ENCODE peak calls at places on chromosome 18, in six cellular contexts. V is HepG2, K is H1, S is K562, C is GM12891, U is SK-N-SH. W is an unnamed sample.

GRCh38 chr18:2805970-2806943 is 40.5 kb upstream of the EMILIN2 start:
- DNase-seq in V (no peak), K (no peak), S (no peak), C (no peak), U (no peak), W (no peak)

GRCh38 chr18:72181241-72181764 is 362.8 kb downstream of the CBLN2 start:
- DNase-seq in V (no peak), K (no peak), S (no peak), C (no peak), U (no peak), W (no peak)

GRCh38 chr18:1094408-1094807 is 189.7 kb downstream of the ADCYAP1 start:
- DNase-seq in V (no peak), K (no peak), S (no peak), C (no peak), U (no peak), W (no peak)

GRCh38 chr18:71442830-71443229 is 1101.3 kb downstream of the CBLN2 start:
- DNase-seq in V (no peak), K (no peak), S (no peak), C (no peak), U (no peak), W (no peak)

GRCh38 chr18:38052879-38053590 is 487.4 kb upstream of the CELF4 start:
- DNase-seq in V (peak; percentile 11), K (no peak), S (no peak), C (no peak), U (no peak), W (no peak)

GRCh38 chr18:51290864-51291263 is 93.4 kb upstream of the MEX3C start:
- DNase-seq in V (no peak), K (no peak), S (no peak), C (no peak), U (no peak), W (no peak)

GRCh38 chr18:48696218-48696617 is 157.4 kb downstream of the CTIF start:
- DNase-seq in V (no peak), K (no peak), S (no peak), C (no peak), U (no peak), W (no peak)

GRCh38 chr18:9520666-9521065 is 45.4 kb downstream of the RALBP1 start:
- DNase-seq in V (no peak), K (no peak), S (no peak), C (no peak), U (no peak), W (no peak)

GRCh38 chr18:24014986-24015896 is 687 bp downstream of the TTC39C start:
- DNase-seq in V (peak; percentile 13), K (no peak), S (no peak), C (no peak), U (peak; percentile 86), W (peak; percentile 30)

GRCh38 chr18:48954837-48955527 is 4.2 kb upstream of the SMAD7 start:
- DNase-seq in V (no peak), K (no peak), S (no peak), C (no peak), U (no peak), W (no peak)

GRCh38 chr18:10453885-10454772 is at the start of gene APCDD1:
- DNase-seq in V (peak; percentile 21), K (no peak), S (no peak), C (peak; percentile 46), U (peak; percentile 88), W (no peak)

GRCh38 chr18:9366126-9366714 is 31.6 kb downstream of the TWSG1 start:
- DNase-seq in V (no peak), K (peak; percentile 59), S (no peak), C (no peak), U (peak; percentile 31), W (no peak)

GRCh38 chr18:14930576-14930975 is 182.6 kb downstream of the ANKRD30B start:
- DNase-seq in V (no peak), K (no peak), S (no peak), C (no peak), U (no peak), W (no peak)

GRCh38 chr18:434410-434809 is 66.1 kb downstream of the COLEC12 start:
- DNase-seq in V (no peak), K (no peak), S (no peak), C (no peak), U (no peak), W (no peak)

GRCh38 chr18:78725426-78725825 is 254.2 kb upstream of the SALL3 start:
- DNase-seq in V (no peak), K (no peak), S (no peak), C (no peak), U (no peak), W (no peak)
- TF ChIP-seq TAF1 in V (no peak), K (no peak), S (no peak), C (no peak), U (no peak), W (no peak)

DNA sequence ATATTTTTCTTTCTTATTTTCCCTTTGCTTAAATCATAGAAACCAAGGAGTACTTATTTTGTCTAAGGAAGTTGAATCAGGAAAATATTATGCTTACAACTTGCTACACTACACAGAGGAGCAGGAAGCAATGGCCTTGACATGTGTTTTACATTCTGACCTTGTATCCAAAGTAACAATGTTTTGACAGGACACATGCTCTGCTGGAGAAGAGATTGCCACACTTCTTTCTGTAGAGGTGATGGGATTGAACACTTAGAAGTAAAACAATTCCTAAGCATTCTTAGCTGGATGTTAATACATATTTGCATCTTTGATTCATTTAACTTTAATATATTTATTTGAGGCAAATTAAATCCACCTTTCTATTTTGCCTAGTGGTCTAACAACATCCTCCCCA is 929.1 kb downstream of the DSC3 start:
- DNase-seq in V (no peak), K (no peak), S (no peak), C (no peak), U (no peak), W (no peak)
- TF ChIP-seq POLR2AphosphoS5 in V (no peak), K (no peak), S (no peak), C (no peak), U (no peak), W (no peak)

DNA sequence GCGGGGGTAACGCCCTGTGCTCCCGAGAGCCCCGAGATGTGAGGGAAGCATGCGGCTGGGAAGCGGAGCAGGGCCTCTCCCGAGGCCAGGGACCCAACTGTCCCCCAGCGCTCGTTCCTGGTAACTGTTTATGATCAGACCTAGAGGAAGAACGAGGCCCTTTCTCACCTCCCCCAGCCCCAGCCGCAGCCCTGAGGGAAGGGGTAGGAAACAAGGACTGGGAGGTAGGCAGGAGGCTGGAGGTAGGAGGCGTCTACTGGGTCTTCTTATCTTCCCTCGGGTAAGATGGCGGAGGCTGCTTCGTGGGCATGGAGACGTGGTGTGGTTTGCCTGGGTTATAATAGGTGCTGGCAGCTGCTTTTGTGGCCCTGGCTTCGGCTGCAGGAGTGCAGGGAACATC is 335.8 kb downstream of the ZNF521 start:
- DNase-seq in V (no peak), K (no peak), S (no peak), C (no peak), U (no peak), W (no peak)
- TF ChIP-seq TAF1 in V (no peak), K (no peak), S (no peak), C (no peak), U (no peak), W (no peak)

GRCh38 chr18:56139792-56140254 is 498.6 kb downstream of the TXNL1 start:
- DNase-seq in V (no peak), K (no peak), S (no peak), C (no peak), U (no peak), W (no peak)
- TF ChIP-seq POLR2AphosphoS5 in V (no peak), K (no peak), S (no peak), C (no peak), U (no peak), W (no peak)

GRCh38 chr18:57469884-57470283 is 34.7 kb downstream of the ONECUT2 start:
- DNase-seq in V (no peak), K (no peak), S (no peak), C (no peak), U (no peak), W (no peak)

GRCh38 chr18:57461652-57462269 is 26.6 kb downstream of the ONECUT2 start:
- DNase-seq in V (no peak), K (no peak), S (no peak), C (no peak), U (no peak), W (no peak)

GRCh38 chr18:57466745-57467144 is 31.6 kb downstream of the ONECUT2 start:
- DNase-seq in V (no peak), K (no peak), S (no peak), C (no peak), U (no peak), W (no peak)

DNA sequence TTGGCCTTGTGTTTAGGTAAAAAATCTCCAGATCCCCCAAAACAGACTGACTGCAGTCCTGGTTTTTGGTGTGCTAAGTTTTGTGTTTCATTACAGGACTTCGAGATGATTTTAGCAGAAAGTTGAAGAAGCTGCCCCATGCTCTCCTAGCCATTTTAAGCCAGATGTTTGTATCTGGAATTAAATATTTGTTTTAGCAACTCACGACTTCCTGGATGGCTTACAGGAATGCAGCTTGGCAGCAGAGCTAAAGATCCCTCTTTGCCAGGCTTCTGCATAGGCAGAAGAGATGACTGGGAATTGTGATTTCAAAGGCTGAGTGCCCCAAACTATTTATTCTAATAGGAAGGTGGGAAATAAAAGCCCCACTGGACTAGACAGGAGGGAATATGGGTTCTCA is 31.1 kb downstream of the ONECUT2 start:
- DNase-seq in V (peak; percentile 24), K (no peak), S (no peak), C (no peak), U (no peak), W (no peak)
- TF ChIP-seq TAF1 in V (no peak), K (no peak), S (no peak), C (no peak), U (no peak), W (no peak)